ENCODE peak calls at places on chromosome 10, in four cellular contexts. J, Q, U and R are unnamed samples.

GRCh38 chr10:108249940-108250339 is 1085.4 kb upstream of the SORCS1 start:
- DNase-seq in J (peak), U (no peak), Q (peak), R (peak)

GRCh38 chr10:62681211-62681940 is 123.1 kb upstream of the ADO start:
- DNase-seq in U (peak), J (peak), Q (no peak), R (peak)

GRCh38 chr10:69348824-69349541 is 67.7 kb downstream of the TACR2 start:
- DNase-seq in J (no peak), Q (no peak), U (no peak), R (no peak)

GRCh38 chr10:5547934-5548660 is 23.3 kb downstream of the CALML3 start:
- DNase-seq in Q (no peak), U (peak), J (no peak), R (no peak)

GRCh38 chr10:88892223-88892967 is 12.3 kb downstream of the STAMBPL1 start:
- DNase-seq in Q (no peak), J (no peak), U (no peak), R (no peak)

GRCh38 chr10:50551894-50552293 is 71.9 kb downstream of the SGMS1 start:
- DNase-seq in U (no peak), Q (no peak), J (no peak), R (no peak)

GRCh38 chr10:3919676-3920308 is 134.8 kb upstream of the KLF6 start:
- DNase-seq in J (no peak), U (no peak), Q (no peak), R (no peak)

GRCh38 chr10:119701861-119702260 is 24.0 kb upstream of the INPP5F start:
- DNase-seq in J (no peak), Q (no peak), U (peak), R (no peak)

GRCh38 chr10:22568928-22569327 is 145.4 kb downstream of the PIP4K2A start:
- DNase-seq in U (no peak), J (no peak), Q (no peak), R (no peak)

GRCh38 chr10:92241158-92241500 is 49.7 kb downstream of the CPEB3 start:
- DNase-seq in Q (peak), U (peak), J (no peak), R (peak)

GRCh38 chr10:75853085-75853484 is 421.7 kb downstream of the LRMDA start:
- DNase-seq in Q (peak), J (no peak), U (no peak), R (peak)

GRCh38 chr10:72170263-72170662 is 45.5 kb upstream of the ANAPC16 start:
- DNase-seq in U (peak), Q (no peak), J (no peak), R (no peak)

GRCh38 chr10:42594246-42594650 is 44.1 kb downstream of the ZNF33B start:
- DNase-seq in J (no peak), U (no peak), Q (no peak), R (no peak)

GRCh38 chr10:86159797-86160196 is 206.8 kb downstream of the GRID1 start:
- DNase-seq in U (no peak), Q (no peak), J (no peak), R (no peak)

GRCh38 chr10:95785317-95785716 is 29.4 kb downstream of the ENTPD1 start:
- DNase-seq in U (no peak), Q (no peak), J (no peak), R (no peak)

GRCh38 chr10:118592675-118593330 is 2.6 kb downstream of the PRLHR start:
- DNase-seq in Q (no peak), U (no peak), J (no peak), R (no peak)

GRCh38 chr10:6409982-6410694 is 169.9 kb downstream of the PRKCQ start:
- DNase-seq in J (no peak), Q (no peak), U (no peak), R (peak)

GRCh38 chr10:102627446-102628293 is 16.6 kb upstream of the TRIM8 start:
- DNase-seq in U (peak), J (peak), Q (no peak), R (no peak)

GRCh38 chr10:132183046-132183445 is 3.7 kb upstream of the DPYSL4 start:
- DNase-seq in Q (no peak), U (peak), J (no peak), R (no peak)

GRCh38 chr10:14056545-14057332 is 274.0 kb downstream of the FRMD4A start:
- DNase-seq in U (no peak), J (no peak), Q (no peak), R (no peak)

GRCh38 chr10:34853357-34853756 is 38.3 kb upstream of the PARD3 start:
- DNase-seq in Q (no peak), J (no peak), U (no peak), R (no peak)

GRCh38 chr10:116053910-116054309 is 219.1 kb downstream of the GFRA1 start:
- DNase-seq in Q (no peak), U (no peak), J (no peak), R (no peak)

GRCh38 chr10:1424648-1425047 is 312.7 kb downstream of the ADARB2 start:
- DNase-seq in U (no peak), J (no peak), Q (no peak), R (no peak)
- TF ChIP-seq ELF4 in U (no peak), J (no peak), Q (no peak), R (no peak)

GRCh38 chr10:112221545-112221944 is 38.0 kb upstream of the GPAM start:
- DNase-seq in J (no peak), U (no peak), Q (no peak), R (no peak)
- TF ChIP-seq ELF4 in J (no peak), U (no peak), Q (no peak), R (no peak)

DNA sequence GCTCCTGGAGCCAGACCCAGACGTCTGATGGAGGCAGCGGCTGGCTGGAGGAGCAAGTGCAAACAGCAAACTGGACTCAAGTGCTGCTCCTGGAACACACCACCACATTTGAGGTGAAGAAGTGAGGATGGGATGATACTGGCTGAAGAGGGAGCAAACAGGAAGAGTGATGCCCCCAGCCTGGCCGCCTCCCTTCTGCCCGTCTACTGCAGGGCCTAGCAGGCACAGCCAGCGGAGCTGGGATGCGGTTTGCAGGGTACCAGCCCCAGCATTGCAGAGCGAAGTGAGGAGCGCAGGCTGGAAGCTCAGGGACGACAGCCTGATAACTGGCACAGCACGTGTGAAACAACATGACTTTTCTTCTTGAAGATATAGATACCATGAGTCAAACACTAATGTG is 111.8 kb upstream of the ZNF32 start:
- DNase-seq in U (no peak), J (no peak), Q (no peak), R (no peak)
- TF ChIP-seq ELF4 in U (no peak), J (no peak), Q (no peak), R (no peak)

DNA sequence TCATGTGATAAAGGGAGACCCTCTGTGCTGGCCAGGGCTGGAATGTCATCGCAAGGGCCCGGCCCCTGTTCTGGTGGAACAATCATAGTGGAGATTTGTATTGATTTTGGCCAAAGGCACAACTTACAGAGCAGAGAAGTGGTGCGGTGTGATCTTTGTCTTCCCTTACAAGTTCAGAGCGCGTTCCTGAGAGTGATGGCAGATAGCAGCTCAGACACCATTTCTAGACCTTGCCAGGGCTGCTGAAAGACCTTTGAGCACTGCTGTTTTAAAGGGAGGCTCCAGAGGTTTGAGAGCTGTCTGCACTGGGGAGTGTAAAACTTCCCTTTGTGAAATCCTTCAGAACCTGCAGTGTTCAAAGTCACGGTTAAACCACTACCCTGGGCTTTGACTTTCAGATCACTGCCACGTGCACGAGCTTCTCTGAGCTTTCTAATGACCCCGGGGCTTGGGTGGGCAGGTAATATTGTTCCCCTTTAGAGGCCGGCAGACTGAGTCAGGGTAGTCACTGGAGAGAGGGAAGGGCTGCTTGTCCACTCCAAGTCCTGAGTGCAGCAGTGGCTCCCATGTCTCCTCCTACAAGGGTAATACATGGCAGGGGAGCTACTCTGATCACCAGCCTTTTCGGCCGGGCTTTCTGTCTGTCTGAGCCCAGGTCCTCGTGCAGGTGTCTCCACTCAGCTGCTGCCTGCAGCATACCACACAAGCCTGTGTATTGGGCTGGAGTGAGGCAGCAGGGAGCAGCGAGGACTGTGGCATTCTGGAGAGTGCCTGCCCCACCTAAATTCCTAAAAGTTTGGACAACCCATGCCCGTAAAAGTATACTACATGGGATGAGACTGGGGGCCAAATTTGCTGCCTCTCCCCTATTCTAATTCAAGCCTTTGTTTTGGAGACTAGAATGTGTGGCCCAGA is 63.2 kb downstream of the ZMIZ1 start:
- DNase-seq in J (no peak), Q (no peak), U (no peak), R (no peak)
- TF ChIP-seq ELF4 in J (no peak), Q (no peak), U (no peak), R (no peak)

GRCh38 chr10:56763090-56763489 is 402.0 kb upstream of the ZWINT start:
- DNase-seq in U (no peak), Q (no peak), J (no peak), R (no peak)
- TF ChIP-seq ELF4 in U (no peak), Q (no peak), J (no peak), R (no peak)

GRCh38 chr10:18418579-18419210 is 232.7 kb downstream of the NSUN6 start:
- DNase-seq in Q (no peak), U (no peak), J (no peak), R (no peak)
- TF ChIP-seq ELF4 in Q (no peak), U (no peak), J (no peak), R (no peak)